ENCODE peak calls at places on chromosome 1, in seven cellular contexts. Q is NCI-H2081; O is fibroblast of the conjunctiva; L is fibroblast of pulmonary artery; I is activated CD4-positive, alpha-beta T cell treated with anti-CD3 and anti-CD28 coated beads, Interleukin-2, amount 50 U/mL, for 1 hour; B is astrocyte of the cerebellum; X is adrenal gland. E is an unnamed sample.

GRCh38 chr1:232476538-232476950 is 153.4 kb downstream of the SIPA1L2 start:
- DNase-seq in L (peak), O (no peak), Q (no peak), B (no peak), I (no peak), X (no peak), E (no peak)

GRCh38 chr1:9600861-9601834 is 12.4 kb downstream of the TMEM201 start:
- DNase-seq in Q (no peak), B (no peak), X (no peak), L (no peak), O (no peak), I (no peak), E (no peak)

GRCh38 chr1:50796277-50796676 is 163.8 kb downstream of the FAF1 start:
- DNase-seq in I (no peak), Q (no peak), L (peak), X (no peak), O (no peak), B (no peak), E (no peak)

GRCh38 chr1:198462365-198463025 is 78.0 kb downstream of the ATP6V1G3 start:
- DNase-seq in B (no peak), Q (no peak), X (peak), O (no peak), I (no peak), L (peak), E (peak)

GRCh38 chr1:7223334-7224080 is 438.3 kb downstream of the CAMTA1 start:
- DNase-seq in X (no peak), I (no peak), Q (peak), B (peak), O (peak), L (peak), E (peak)

GRCh38 chr1:15038232-15039016 is 115.1 kb upstream of the TMEM51 start:
- DNase-seq in Q (no peak), B (no peak), O (no peak), I (no peak), X (no peak), L (peak), E (no peak)

GRCh38 chr1:48790397-48790796 is 13.7 kb upstream of the BEND5 start:
- DNase-seq in Q (no peak), I (no peak), L (no peak), O (no peak), B (no peak), X (no peak), E (no peak)

GRCh38 chr1:200877010-200877409 is 4.2 kb downstream of the GPR25 start:
- DNase-seq in B (no peak), I (no peak), L (no peak), Q (no peak), X (no peak), O (no peak), E (no peak)

GRCh38 chr1:206725053-206725963 is 40.6 kb downstream of the MAPKAPK2 start:
- DNase-seq in Q (peak), I (peak), L (peak), B (no peak), O (no peak), X (peak), E (no peak)

GRCh38 chr1:151980287-151981177 is 13.1 kb downstream of the S100A10 start:
- DNase-seq in B (peak), O (peak), X (no peak), I (no peak), L (peak), Q (no peak), E (peak)

GRCh38 chr1:4637616-4638346 is 16.6 kb upstream of the AJAP1 start:
- DNase-seq in L (no peak), X (no peak), Q (no peak), O (no peak), I (no peak), B (no peak), E (no peak)

GRCh38 chr1:115343200-115343737 is 5.2 kb upstream of the NGF start:
- DNase-seq in B (no peak), Q (no peak), L (no peak), O (no peak), I (no peak), X (no peak), E (no peak)

GRCh38 chr1:145985502-145986439 is 10.6 kb downstream of the TXNIP start:
- DNase-seq in I (no peak), L (peak), X (peak), Q (no peak), B (no peak), O (no peak), E (peak)

GRCh38 chr1:94792876-94793605 is 27.1 kb upstream of the SLC44A3 start:
- DNase-seq in O (no peak), X (peak), I (no peak), Q (no peak), B (peak), L (peak), E (peak)

GRCh38 chr1:201454568-201454967 is 14.4 kb downstream of the PHLDA3 start:
- DNase-seq in L (no peak), O (no peak), X (no peak), I (no peak), B (no peak), Q (no peak), E (no peak)

GRCh38 chr1:227733751-227734545 is 1.2 kb downstream of the JMJD4 start:
- DNase-seq in L (no peak), O (no peak), B (no peak), I (no peak), X (no peak), Q (no peak), E (no peak)

GRCh38 chr1:7259955-7260354 is 474.7 kb downstream of the CAMTA1 start:
- DNase-seq in I (no peak), L (no peak), O (no peak), Q (no peak), X (no peak), B (no peak), E (no peak)

E was measured in skeletal muscle cell.